ENCODE peak calls at places on chromosomes 3 and 15, in eight cellular contexts. F is naive thymus-derived CD4-positive, alpha-beta T cell; Z is endodermal cell; X is effector memory CD4-positive, alpha-beta T cell; I is keratinocyte; N is effector CD4-positive, alpha-beta T cell; H is mucosa of gallbladder; S is cardiac muscle cell. D is an unnamed sample.

GRCh38 chr15:67254238-67255175 is at the start of the genes AAGAB and IQCH:
- DNase-seq in F (peak; percentile 98), Z (peak; percentile 100), X (peak; percentile 93), I (peak; percentile 75), N (peak; percentile 91), H (peak; percentile 97), S (peak; percentile 99), D (peak; percentile 96)

GRCh38 chr3:46194868-46195553 is 13.1 kb downstream of the CCR1 start:
- DNase-seq in F (no peak), Z (no peak), X (no peak), I (no peak), N (no peak), H (no peak), S (no peak), D (no peak)

GRCh38 chr3:118187221-118187620 is 847.4 kb downstream of the IGSF11 start:
- DNase-seq in F (no peak), Z (no peak), X (no peak), I (no peak), N (no peak), H (no peak), S (no peak), D (no peak)

GRCh38 chr15:41080144-41080543 is 35.9 kb downstream of the INO80 start:
- DNase-seq in F (no peak), Z (no peak), X (no peak), I (no peak), N (no peak), H (no peak), S (no peak), D (no peak)

GRCh38 chr15:73633991-73634495 is 854 bp upstream of the NPTN start:
- DNase-seq in F (no peak), Z (no peak), X (no peak), I (no peak), N (no peak), H (no peak), S (peak; percentile 90), D (peak; percentile 85)

GRCh38 chr15:36936652-36937051 is 163.7 kb downstream of the MEIS2 start:
- DNase-seq in F (no peak), Z (no peak), X (no peak), I (no peak), N (no peak), H (no peak), S (peak; percentile 68), D (no peak)

GRCh38 chr15:74956648-74957300 is at the start of gene RPP25:
- DNase-seq in F (peak; percentile 82), Z (peak; percentile 92), X (peak; percentile 51), I (no peak), N (peak; percentile 45), H (peak; percentile 78), S (peak; percentile 89), D (peak; percentile 68)

GRCh38 chr3:40997711-40998519 is 201.4 kb upstream of the CTNNB1 start:
- DNase-seq in F (no peak), Z (no peak), X (no peak), I (no peak), N (no peak), H (no peak), S (no peak), D (no peak)

GRCh38 chr3:195164573-195165263 is 106.2 kb downstream of the XXYLT1 start:
- DNase-seq in F (no peak), Z (no peak), X (no peak), I (no peak), N (no peak), H (no peak), S (no peak), D (no peak)

GRCh38 chr3:4493931-4494806 is 1.0 kb downstream of the ITPR1 start:
- DNase-seq in F (peak; percentile 34), Z (peak; percentile 72), X (no peak), I (no peak), N (peak; percentile 6), H (no peak), S (peak; percentile 51), D (peak; percentile 38)

GRCh38 chr15:57703387-57703786 is 3.1 kb upstream of the POLR2M start:
- DNase-seq in F (no peak), Z (no peak), X (no peak), I (no peak), N (no peak), H (no peak), S (no peak), D (no peak)

GRCh38 chr15:55564347-55565145 is 23.6 kb downstream of the PYGO1 start:
- DNase-seq in F (no peak), Z (peak; percentile 53), X (no peak), I (no peak), N (no peak), H (no peak), S (no peak), D (no peak)

GRCh38 chr3:27943106-27943505 is 221.0 kb upstream of the EOMES start:
- DNase-seq in F (no peak), Z (peak; percentile 83), X (no peak), I (no peak), N (no peak), H (peak; percentile 18), S (peak; percentile 36), D (no peak)

GRCh38 chr3:190886945-190887344 is 24.5 kb upstream of the GMNC start:
- DNase-seq in F (no peak), Z (no peak), X (no peak), I (no peak), N (no peak), H (no peak), S (no peak), D (no peak)

GRCh38 chr15:76168237-76168984 is 108.6 kb downstream of the TMEM266 start:
- DNase-seq in F (no peak), Z (no peak), X (no peak), I (no peak), N (no peak), H (no peak), S (no peak), D (no peak)

GRCh38 chr3:42051384-42052131 is 39.6 kb upstream of the TRAK1 start:
- DNase-seq in F (no peak), Z (no peak), X (no peak), I (no peak), N (no peak), H (no peak), S (peak; percentile 61), D (no peak)

GRCh38 chr3:136353461-136353860 is 103.3 kb downstream of the PCCB start:
- DNase-seq in F (no peak), Z (no peak), X (no peak), I (no peak), N (no peak), H (no peak), S (no peak), D (no peak)

GRCh38 chr3:133843634-133844033 is 38.0 kb downstream of the SRPRB start:
- DNase-seq in F (no peak), Z (no peak), X (no peak), I (no peak), N (no peak), H (no peak), S (peak; percentile 40), D (peak; percentile 69)

GRCh38 chr15:90059208-90059985 is 42.9 kb downstream of the IDH2 start:
- DNase-seq in F (peak; percentile 80), Z (peak; percentile 90), X (peak; percentile 41), I (no peak), N (peak; percentile 37), H (peak; percentile 77), S (peak; percentile 35), D (no peak)

GRCh38 chr15:48084759-48085420 is 35.9 kb upstream of the SLC24A5 start:
- DNase-seq in F (no peak), Z (peak; percentile 61), X (no peak), I (no peak), N (no peak), H (no peak), S (peak; percentile 46), D (peak; percentile 8)

GRCh38 chr3:184260571-184261269 is 633 bp downstream of the CAMK2N2 start:
- DNase-seq in F (no peak), Z (peak; percentile 75), X (no peak), I (no peak), N (no peak), H (no peak), S (no peak), D (no peak)

GRCh38 chr15:98801234-98801561 is 152.9 kb downstream of the IGF1R start:
- DNase-seq in F (no peak), Z (peak; percentile 79), X (no peak), I (no peak), N (no peak), H (no peak), S (no peak), D (no peak)

GRCh38 chr3:195139876-195140240 is 131.1 kb downstream of the XXYLT1 start:
- DNase-seq in F (no peak), Z (no peak), X (no peak), I (peak; percentile 50), N (no peak), H (no peak), S (no peak), D (no peak)

GRCh38 chr15:88629071-88629470 is 7.9 kb downstream of the AEN start:
- DNase-seq in F (no peak), Z (no peak), X (no peak), I (no peak), N (no peak), H (no peak), S (no peak), D (no peak)

GRCh38 chr3:192795021-192795420 is 67.7 kb upstream of the FGF12 start:
- DNase-seq in F (no peak), Z (no peak), X (no peak), I (no peak), N (no peak), H (no peak), S (peak; percentile 64), D (no peak)

GRCh38 chr3:128369881-128370642 is 96.6 kb downstream of the DNAJB8 start:
- DNase-seq in F (no peak), Z (no peak), X (no peak), I (no peak), N (no peak), H (no peak), S (no peak), D (no peak)

GRCh38 chr3:156240642-156241041 is 120.3 kb downstream of the KCNAB1 start:
- DNase-seq in F (no peak), Z (no peak), X (no peak), I (no peak), N (no peak), H (no peak), S (no peak), D (no peak)

GRCh38 chr3:10581251-10581650 is 75.9 kb upstream of the ATP2B2 start:
- DNase-seq in F (no peak), Z (no peak), X (no peak), I (no peak), N (no peak), H (no peak), S (peak; percentile 21), D (no peak)

GRCh38 chr3:115134648-115135347 is 12.3 kb downstream of the ZBTB20 start:
- DNase-seq in F (no peak), Z (no peak), X (no peak), I (no peak), N (no peak), H (no peak), S (no peak), D (no peak)

GRCh38 chr3:126270145-126270811 is 86.9 kb downstream of the KLF15 start:
- DNase-seq in F (no peak), Z (no peak), X (no peak), I (no peak), N (no peak), H (peak; percentile 81), S (peak; percentile 74), D (no peak)

D was measured in hepatic stellate cell.